ENCODE peak calls at places on chromosomes 6 and 20, in seven cellular contexts. T is colonic mucosa; R is activated CD4-positive, alpha-beta T cell treated with anti-CD3 and anti-CD28 coated beads, Interleukin-2, amount 50 U/mL, for 48 hours; V is T-helper 2 cell; Q is right lobe of liver; C is ELR; A is progenitor cell of endocrine pancreas. L is an unnamed sample.

GRCh38 chr20:22763257-22763906 is 179.0 kb upstream of the FOXA2 start:
- DNase-seq in A (no peak), Q (no peak), R (no peak), C (peak), T (peak), V (no peak), L (no peak)

GRCh38 chr6:157244175-157244574 is 79.1 kb downstream of the TMEM242 start:
- DNase-seq in T (no peak), A (no peak), C (peak), V (no peak), Q (no peak), R (no peak), L (no peak)

GRCh38 chr20:50750145-50750671 is 18.8 kb downstream of the PARD6B start:
- DNase-seq in V (no peak), Q (no peak), T (peak), A (no peak), C (no peak), R (no peak), L (no peak)

GRCh38 chr20:54172856-54173652 is 732 bp downstream of the CYP24A1 start:
- DNase-seq in R (no peak), A (no peak), C (no peak), Q (no peak), V (no peak), T (peak), L (no peak)

GRCh38 chr6:110693994-110694393 is 121.3 kb downstream of the CDK19 start:
- DNase-seq in A (no peak), T (no peak), Q (no peak), C (no peak), V (no peak), R (no peak), L (no peak)

GRCh38 chr6:43457643-43458042 is 2.3 kb upstream of the DLK2 start:
- DNase-seq in C (no peak), R (no peak), Q (no peak), V (no peak), T (no peak), A (no peak), L (peak)

GRCh38 chr20:49951160-49951559 is 15.0 kb downstream of the RNF114 start:
- DNase-seq in Q (no peak), A (no peak), V (no peak), R (no peak), T (no peak), C (peak), L (no peak)

GRCh38 chr6:123022980-123023379 is 26.9 kb downstream of the CLVS2 start:
- DNase-seq in Q (no peak), C (no peak), A (peak), T (no peak), R (no peak), V (no peak), L (no peak)

GRCh38 chr20:62437985-62438384 is 10.6 kb upstream of the RBBP8NL start:
- DNase-seq in A (no peak), C (no peak), R (no peak), T (no peak), Q (no peak), V (no peak), L (no peak)

GRCh38 chr20:36482044-36482473 is 59.3 kb upstream of the MYL9 start:
- DNase-seq in R (no peak), C (no peak), V (no peak), T (no peak), Q (peak), A (no peak), L (no peak)

GRCh38 chr6:11692451-11693376 is 85.9 kb downstream of the ADTRP start:
- DNase-seq in T (no peak), A (no peak), R (no peak), Q (no peak), C (no peak), V (no peak), L (no peak)

GRCh38 chr20:1895674-1896496 is 678 bp downstream of the SIRPA start:
- DNase-seq in C (no peak), R (no peak), V (no peak), T (peak), A (no peak), Q (peak), L (no peak)

GRCh38 chr20:50646483-50646996 is 44.8 kb downstream of the RIPOR3 start:
- DNase-seq in V (no peak), R (no peak), Q (no peak), A (no peak), T (no peak), C (peak), L (no peak)

GRCh38 chr20:18225652-18226051 is 62.7 kb upstream of the ZNF133 start:
- DNase-seq in Q (no peak), V (no peak), A (no peak), T (no peak), C (no peak), R (no peak), L (no peak)

GRCh38 chr6:104601008-104601745 is 258.5 kb downstream of the HACE1 start:
- DNase-seq in R (no peak), Q (no peak), T (no peak), V (no peak), A (no peak), C (no peak), L (no peak)

GRCh38 chr20:50824137-50824536 is 29.3 kb downstream of the BCAS4 start:
- DNase-seq in A (no peak), Q (no peak), C (peak), V (no peak), T (peak), R (no peak), L (no peak)

GRCh38 chr6:110188791-110189190 is 8.6 kb downstream of the CDC40 start:
- DNase-seq in T (no peak), R (no peak), Q (no peak), C (peak), A (no peak), V (no peak), L (no peak)

GRCh38 chr20:6058684-6059295 is 4.9 kb upstream of the LRRN4 start:
- DNase-seq in C (no peak), Q (no peak), A (no peak), V (no peak), R (no peak), T (no peak), L (no peak)

GRCh38 chr6:14089224-14089623 is 28.3 kb upstream of the CD83 start:
- DNase-seq in T (no peak), A (no peak), Q (no peak), V (no peak), C (no peak), R (no peak), L (no peak)

GRCh38 chr6:121443953-121444590 is 8.6 kb downstream of the GJA1 start:
- DNase-seq in C (peak), A (no peak), R (no peak), T (no peak), V (no peak), Q (no peak), L (no peak)

GRCh38 chr6:4853782-4854511 is 77.7 kb downstream of the CDYL start:
- DNase-seq in A (no peak), R (no peak), V (no peak), Q (no peak), C (peak), T (no peak), L (no peak)

GRCh38 chr6:19037607-19038006 is 650.5 kb downstream of the RNF144B start:
- DNase-seq in V (no peak), A (no peak), Q (no peak), T (no peak), R (no peak), C (no peak), L (no peak)

GRCh38 chr6:89977808-89978748 is 83.8 kb downstream of the GJA10 start:
- DNase-seq in C (no peak), T (no peak), A (no peak), Q (no peak), R (no peak), V (no peak), L (no peak)

GRCh38 chr6:8335896-8336295 is 99.4 kb downstream of the SLC35B3 start:
- DNase-seq in A (no peak), T (no peak), Q (no peak), R (no peak), C (no peak), V (no peak), L (no peak)

GRCh38 chr6:26032387-26033131 is 54.7 kb upstream of the HFE start:
- DNase-seq in Q (no peak), T (peak), C (peak), R (peak), A (no peak), V (peak), L (no peak)

L was measured in NCI-H1930.